ENCODE peak calls at places on chromosomes 4 and X, in seven cellular contexts. Y is ovary; J is SK-N-SH; R is CD4-positive, CD25-positive, alpha-beta regulatory T cell; Q is adipocyte; S is body of pancreas; W is NT2/D1. Z is an unnamed sample. For H3K9me3 and H3K36me3, the result is how much of the 10 kb centered on the place peaks cover.

GRCh38 chr4:76585897-76586360 is 150.9 kb downstream of the SHROOM3 start:
- DNase-seq in S (peak), W (no peak), Q (peak), J (no peak), R (peak), Y (no peak), Z (peak)

GRCh38 chr4:151029537-151029936 is 14.5 kb upstream of the LRBA start:
- DNase-seq in R (no peak), Q (no peak), J (no peak), S (no peak), W (no peak), Y (no peak), Z (no peak)

GRCh38 chr4:153294631-153295030 is 49.9 kb upstream of the MND1 start:
- DNase-seq in R (no peak), Q (peak), Y (no peak), S (peak), W (no peak), J (no peak), Z (no peak)

GRCh38 chr4:110087116-110087708 is 111.2 kb downstream of the ELOVL6 start:
- DNase-seq in R (no peak), Q (peak), J (no peak), Y (no peak), S (no peak), W (no peak), Z (no peak)

GRCh38 chr4:112153222-112153791 is 8.1 kb downstream of the FAM241A start:
- DNase-seq in R (no peak), J (no peak), W (no peak), S (no peak), Y (no peak), Q (no peak), Z (no peak)

GRCh38 chrX:131572372-131573014 is 28.6 kb downstream of the OR13H1 start:
- DNase-seq in W (no peak), R (no peak), J (no peak), Y (no peak), S (no peak), Q (no peak), Z (no peak)

GRCh38 chrX:94977562-94977961 is 1303.6 kb downstream of the FAM133A start:
- DNase-seq in S (no peak), R (no peak), J (no peak), Y (no peak), W (no peak), Q (no peak), Z (no peak)

GRCh38 chrX:114152801-114153200 is 431.1 kb upstream of the HTR2C start:
- DNase-seq in R (no peak), W (no peak), S (no peak), Q (no peak), Y (no peak), J (no peak), Z (no peak)

GRCh38 chrX:30533261-30533660 is 44.3 kb downstream of the TASL start:
- DNase-seq in W (no peak), Q (peak), S (no peak), Y (no peak), R (no peak), J (no peak), Z (no peak)

GRCh38 chrX:44735498-44735897 is 108.3 kb upstream of the DUSP21 start:
- DNase-seq in S (no peak), Y (no peak), W (no peak), J (no peak), R (no peak), Q (no peak), Z (no peak)

GRCh38 chr4:78441786-78442185 is 109.8 kb upstream of the ANXA3 start:
- DNase-seq in Y (no peak), Q (no peak), R (no peak), S (no peak), J (no peak), W (no peak), Z (no peak)

GRCh38 chr4:156173481-156173880 is 219.8 kb upstream of the CTSO start:
- DNase-seq in J (no peak), S (no peak), Q (no peak), R (no peak), Y (no peak), W (no peak), Z (no peak)
- H3K9me3 ChIP-seq in J (under half), S (under half), Q (under half), R (under half), Y (under half), W (under half), Z (under half)

DNA sequence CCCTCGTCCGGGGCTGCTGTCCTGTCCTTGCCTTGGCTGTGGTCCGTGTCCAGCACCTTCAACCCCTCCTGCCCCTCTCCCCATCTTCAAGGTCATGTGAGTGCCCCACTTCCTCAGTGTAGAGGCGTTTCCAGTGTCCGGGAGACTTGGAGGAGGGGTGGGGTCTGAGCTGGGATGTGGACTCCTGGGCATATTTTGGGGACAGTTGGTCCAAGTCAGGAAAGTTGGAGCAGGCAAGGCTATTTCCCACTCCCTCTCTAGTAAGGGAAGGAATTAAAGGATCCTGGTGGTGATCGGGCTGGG is 3.0 kb downstream of the PCGF3 start:
- DNase-seq in R (no peak), Q (no peak), W (no peak), J (no peak), Y (no peak), S (no peak), Z (no peak)
- H3K4me3 ChIP-seq in R (no peak), Q (peak), W (no peak), J (no peak), Y (no peak), S (no peak), Z (no peak)

DNA sequence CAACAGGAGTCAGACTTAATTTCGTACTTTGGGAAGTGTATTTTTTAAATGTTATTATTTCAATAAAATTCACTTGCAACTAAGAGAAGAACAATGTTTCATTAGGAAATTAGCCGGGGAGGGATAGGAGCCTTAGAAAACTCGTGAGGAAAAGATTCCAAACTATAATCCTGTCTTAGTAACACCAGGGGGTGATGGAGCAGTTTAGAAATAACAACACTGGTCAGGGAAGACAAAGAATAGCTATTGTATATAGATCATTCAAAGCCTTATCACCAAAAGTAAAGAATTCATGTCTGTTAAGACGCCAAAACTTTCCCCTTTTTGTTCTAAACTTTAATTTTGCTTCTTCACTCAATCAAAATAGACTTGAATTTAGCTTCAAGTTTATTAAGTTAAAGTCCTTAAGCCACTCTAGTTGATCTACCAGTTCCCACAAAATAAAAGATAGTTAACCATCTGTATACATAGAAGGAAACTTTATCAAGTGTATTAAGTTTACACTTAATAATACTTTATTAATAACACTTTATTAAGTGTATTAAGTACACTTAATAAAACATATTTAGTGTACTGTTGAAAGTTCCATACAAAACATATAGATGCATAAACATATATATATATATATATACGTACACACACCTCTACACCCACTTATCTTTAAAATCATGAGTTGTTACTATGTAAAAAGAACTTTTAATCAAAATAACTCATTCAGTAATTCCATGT is 60.5 kb downstream of the ARAP2 start:
- DNase-seq in R (no peak), J (no peak), Q (no peak), W (no peak), Y (no peak), S (no peak), Z (no peak)
- H3K36me3 ChIP-seq in R (under half), J (under half), Q (under half), W (under half), Y (under half), S (under half), Z (under half)

DNA sequence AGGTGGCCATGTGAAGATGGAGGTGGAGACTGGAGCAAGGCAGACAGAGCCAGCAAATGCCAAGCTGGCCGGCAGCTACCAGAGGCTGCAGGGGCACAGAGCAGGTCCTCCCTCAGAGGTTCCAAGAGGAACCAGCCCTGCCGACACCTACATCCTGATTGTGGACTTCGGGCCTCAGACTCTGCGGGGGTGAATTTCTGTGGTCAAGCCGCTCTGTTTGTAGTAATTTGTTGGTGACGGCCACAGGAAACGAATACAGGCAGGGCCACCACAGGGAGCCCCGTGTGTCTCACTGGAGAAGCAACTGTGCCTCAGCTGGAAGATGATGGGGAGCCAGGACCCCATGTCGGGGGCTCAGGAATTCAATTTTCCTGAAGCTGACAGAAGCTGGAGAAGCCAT is 28.3 kb downstream of the ZFYVE28 start:
- DNase-seq in Y (no peak), S (no peak), R (no peak), W (no peak), Q (no peak), J (no peak), Z (no peak)
- H3K9me3 ChIP-seq in Y (under half), S (under half), R (under half), W (under half), Q (under half), J (under half), Z (under half)

GRCh38 chr4:17786567-17786966 is 5.1 kb upstream of the FAM184B start:
- DNase-seq in Y (no peak), W (no peak), R (no peak), J (no peak), Q (no peak), S (no peak), Z (no peak)
- H3K4me3 ChIP-seq in Y (no peak), W (no peak), R (no peak), J (no peak), Q (no peak), S (no peak), Z (no peak)

GRCh38 chr4:3158841-3159240 is 84.4 kb downstream of the HTT start:
- DNase-seq in Y (no peak), J (no peak), Q (no peak), R (no peak), S (no peak), W (no peak), Z (no peak)
- H3K36me3 ChIP-seq in Y (under half), J (half or more), Q (half or more), R (half or more), S (under half), W (half or more), Z (under half)

GRCh38 chr4:188934320-188934975 is 795.2 kb downstream of the TRIML1 start:
- DNase-seq in Y (no peak), W (no peak), Q (peak), J (no peak), S (no peak), R (no peak), Z (peak)

GRCh38 chr4:188930822-188931221 is 791.6 kb downstream of the TRIML1 start:
- DNase-seq in W (peak), Y (no peak), R (no peak), S (no peak), Q (no peak), J (no peak), Z (no peak)
- H3K9me3 ChIP-seq in W (under half), Y (under half), R (under half), S (under half), Q (under half), J (under half), Z (under half)